ENCODE peak calls at places on chromosomes 16 and 17, in four cellular contexts. One of them, this sample, is unnamed.

GRCh38 chr16:84243732-84244131 is 3.9 kb upstream of the KCNG4 start:
- DNase-seq in lower leg skin: no peak
- DNase-seq in fibroblast of lung: no peak
- DNase-seq in DND-41: no peak
- DNase-seq in this sample: no peak

GRCh38 chr17:62309381-62309780 is 71.0 kb upstream of the EFCAB3 start:
- DNase-seq in lower leg skin: no peak
- DNase-seq in fibroblast of lung: no peak
- DNase-seq in DND-41: no peak
- DNase-seq in this sample: no peak

GRCh38 chr17:76416899-76417298 is 32.5 kb downstream of the SPHK1 start:
- DNase-seq in lower leg skin: no peak
- DNase-seq in fibroblast of lung: no peak
- DNase-seq in DND-41: no peak
- DNase-seq in this sample: no peak

GRCh38 chr17:31467502-31468256 is 76.2 kb downstream of the RAB11FIP4 start:
- DNase-seq in lower leg skin: no peak
- DNase-seq in fibroblast of lung: no peak
- DNase-seq in DND-41: no peak
- DNase-seq in this sample: no peak

GRCh38 chr17:12940699-12941098 is 77.1 kb downstream of the ELAC2 start:
- DNase-seq in lower leg skin: no peak
- DNase-seq in fibroblast of lung: no peak
- DNase-seq in DND-41: no peak
- DNase-seq in this sample: no peak

GRCh38 chr17:82370471-82371332 is 863 bp upstream of the UTS2R start:
- DNase-seq in lower leg skin: no peak
- DNase-seq in fibroblast of lung: no peak
- DNase-seq in DND-41: no peak
- DNase-seq in this sample: no peak

GRCh38 chr17:10295728-10296343 is 77.0 kb downstream of the MYH13 start:
- DNase-seq in lower leg skin: peak; percentile 88
- DNase-seq in fibroblast of lung: peak; percentile 3
- DNase-seq in DND-41: peak; percentile 62
- DNase-seq in this sample: peak; percentile 60

GRCh38 chr17:73584987-73585386 is 59.3 kb downstream of the SDK2 start:
- DNase-seq in lower leg skin: no peak
- DNase-seq in fibroblast of lung: no peak
- DNase-seq in DND-41: no peak
- DNase-seq in this sample: no peak

GRCh38 chr16:56301391-56301850 is 110.1 kb downstream of the GNAO1 start:
- DNase-seq in lower leg skin: no peak
- DNase-seq in fibroblast of lung: peak; percentile 75
- DNase-seq in DND-41: no peak
- DNase-seq in this sample: no peak

GRCh38 chr16:83433201-83433600 is 374.6 kb upstream of the HSBP1 start:
- DNase-seq in lower leg skin: no peak
- DNase-seq in fibroblast of lung: peak; percentile 60
- DNase-seq in DND-41: no peak
- DNase-seq in this sample: no peak

GRCh38 chr17:13003927-13004326 is 13.9 kb downstream of the ELAC2 start:
- DNase-seq in lower leg skin: no peak
- DNase-seq in fibroblast of lung: no peak
- DNase-seq in DND-41: no peak
- DNase-seq in this sample: no peak

GRCh38 chr16:23742761-23743160 is 12.1 kb upstream of the CHP2 start:
- DNase-seq in lower leg skin: peak; percentile 46
- DNase-seq in fibroblast of lung: no peak
- DNase-seq in DND-41: no peak
- DNase-seq in this sample: no peak

DNA sequence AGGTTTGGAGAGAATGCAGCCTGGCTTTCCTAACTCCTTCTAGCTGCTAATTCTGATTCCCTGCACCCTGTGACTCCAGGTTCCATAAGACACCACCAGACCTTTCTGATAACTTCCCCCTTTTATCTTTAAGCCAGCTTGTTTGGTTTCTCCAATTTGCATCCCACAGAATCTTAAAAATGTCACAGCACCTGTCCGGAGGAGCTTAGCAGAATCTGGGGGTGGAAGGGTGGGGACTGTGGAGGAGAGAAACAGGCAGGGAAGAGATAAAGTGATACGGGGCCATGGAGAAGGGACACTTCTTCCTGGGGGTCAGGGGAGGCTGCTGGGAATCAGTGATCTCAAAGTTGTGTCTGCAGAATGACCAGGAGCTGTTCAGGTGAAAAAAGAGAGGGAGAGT is 59.4 kb downstream of the FOXL1 start:
- DNase-seq in lower leg skin: no peak
- DNase-seq in fibroblast of lung: no peak
- DNase-seq in DND-41: no peak
- DNase-seq in this sample: no peak
- TF ChIP-seq CTCF in lower leg skin: no peak
- TF ChIP-seq CTCF in fibroblast of lung: no peak
- TF ChIP-seq CTCF in DND-41: no peak
- TF ChIP-seq CTCF in this sample: no peak

GRCh38 chr16:6031567-6031966 is 934.0 kb upstream of the EEF2KMT start:
- DNase-seq in lower leg skin: no peak
- DNase-seq in fibroblast of lung: no peak
- DNase-seq in DND-41: no peak
- DNase-seq in this sample: no peak

GRCh38 chr16:6031102-6031501 is 933.5 kb upstream of the EEF2KMT start:
- DNase-seq in lower leg skin: no peak
- DNase-seq in fibroblast of lung: no peak
- DNase-seq in DND-41: no peak
- DNase-seq in this sample: no peak

GRCh38 chr16:6032438-6032837 is 934.8 kb upstream of the EEF2KMT start:
- DNase-seq in lower leg skin: no peak
- DNase-seq in fibroblast of lung: no peak
- DNase-seq in DND-41: no peak
- DNase-seq in this sample: no peak

GRCh38 chr16:6038966-6039530 is 941.5 kb upstream of the EEF2KMT start:
- DNase-seq in lower leg skin: no peak
- DNase-seq in fibroblast of lung: no peak
- DNase-seq in DND-41: no peak
- DNase-seq in this sample: no peak

GRCh38 chr16:6035161-6035560 is 937.6 kb upstream of the EEF2KMT start:
- DNase-seq in lower leg skin: no peak
- DNase-seq in fibroblast of lung: no peak
- DNase-seq in DND-41: no peak
- DNase-seq in this sample: no peak
- TF ChIP-seq CTCF in lower leg skin: no peak
- TF ChIP-seq CTCF in fibroblast of lung: no peak
- TF ChIP-seq CTCF in DND-41: no peak
- TF ChIP-seq CTCF in this sample: no peak

DNA sequence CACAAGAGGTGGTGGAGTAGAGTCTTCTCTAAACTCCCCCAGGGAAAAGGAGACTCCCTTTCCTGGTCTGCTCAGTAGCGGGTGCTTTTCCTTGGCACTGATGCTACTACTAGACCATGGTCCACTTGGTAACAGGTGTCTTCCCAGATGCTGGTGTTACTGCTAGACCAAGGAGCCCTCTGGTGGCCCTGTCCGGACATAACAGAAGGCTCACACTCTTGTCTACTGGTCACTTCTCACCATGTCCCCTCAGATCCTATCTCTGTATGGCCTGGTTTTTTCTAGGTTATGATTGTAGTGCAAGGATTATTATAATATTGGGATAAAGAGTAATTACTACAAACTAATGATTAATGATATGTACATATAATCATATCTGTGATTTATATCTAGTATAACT is 49.7 kb upstream of the ARL4D start:
- DNase-seq in lower leg skin: no peak
- DNase-seq in fibroblast of lung: no peak
- DNase-seq in DND-41: no peak
- DNase-seq in this sample: no peak
- TF ChIP-seq CTCF in lower leg skin: no peak
- TF ChIP-seq CTCF in fibroblast of lung: no peak
- TF ChIP-seq CTCF in DND-41: no peak
- TF ChIP-seq CTCF in this sample: no peak

DNA sequence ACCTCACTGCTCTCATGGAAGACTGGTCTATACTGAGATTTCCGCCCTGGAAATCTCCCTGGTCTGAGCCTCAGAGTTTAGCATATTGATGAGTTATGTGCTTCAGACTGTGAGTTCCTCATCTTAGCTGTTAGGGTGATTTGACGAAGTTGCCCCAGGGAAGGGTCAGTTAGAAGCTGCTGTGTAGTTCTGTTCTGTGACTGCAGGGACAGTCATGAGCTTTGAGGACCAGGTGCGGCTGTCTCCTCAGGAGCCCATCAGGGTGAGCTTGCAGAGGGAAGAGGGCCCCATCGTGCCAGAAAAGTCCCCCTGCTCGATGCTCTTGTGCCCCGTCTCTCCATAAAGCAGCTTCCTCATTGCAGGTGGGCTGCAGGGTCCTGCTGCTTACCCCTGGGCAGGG is 28.3 kb upstream of the IL17C start:
- DNase-seq in lower leg skin: no peak
- DNase-seq in fibroblast of lung: no peak
- DNase-seq in DND-41: no peak
- DNase-seq in this sample: no peak
- TF ChIP-seq CTCF in lower leg skin: no peak
- TF ChIP-seq CTCF in fibroblast of lung: no peak
- TF ChIP-seq CTCF in DND-41: peak; percentile 38
- TF ChIP-seq CTCF in this sample: no peak

GRCh38 chr17:46071796-46072195 is 72.7 kb downstream of the STH start:
- DNase-seq in lower leg skin: no peak
- DNase-seq in fibroblast of lung: no peak
- DNase-seq in DND-41: no peak
- DNase-seq in this sample: no peak
- TF ChIP-seq CTCF in lower leg skin: no peak
- TF ChIP-seq CTCF in fibroblast of lung: no peak
- TF ChIP-seq CTCF in DND-41: no peak
- TF ChIP-seq CTCF in this sample: no peak